ENCODE peak calls at places on chromosomes 12 and 14, in four cellular contexts. L is HL-60, J is cerebellar cortex, W is NCI-H510A treated with DMSO at 0.1 percent for 48 hours. R is an unnamed sample.

GRCh38 chr12:74440469-74440868 is 97.2 kb upstream of the ATXN7L3B start:
- DNase-seq in J (no peak), W (no peak), L (no peak), R (no peak)

GRCh38 chr14:69988979-69989378 is 109.8 kb downstream of the SMOC1 start:
- DNase-seq in L (no peak), J (no peak), W (no peak), R (no peak)

GRCh38 chr14:23366163-23366921 is 1.4 kb upstream of the EFS start:
- DNase-seq in J (peak; percentile 30), L (no peak), W (no peak), R (no peak)

GRCh38 chr12:6541371-6542165 is 7.3 kb downstream of the GAPDH start:
- DNase-seq in W (no peak), L (no peak), J (no peak), R (no peak)

GRCh38 chr12:52229836-52230343 is 3.2 kb upstream of the KRT7 start:
- DNase-seq in J (no peak), W (no peak), L (no peak), R (no peak)

GRCh38 chr12:65634626-65635331 is 189.5 kb upstream of the HMGA2 start:
- DNase-seq in L (no peak), W (no peak), J (no peak), R (peak; percentile 53)

GRCh38 chr12:113667095-113667494 is 195.4 kb upstream of the LHX5 start:
- DNase-seq in W (no peak), J (no peak), L (no peak), R (no peak)

GRCh38 chr12:108381793-108382436 is 42.8 kb upstream of the CMKLR1 start:
- DNase-seq in L (no peak), J (peak; percentile 69), W (no peak), R (no peak)

GRCh38 chr14:105465209-105466031 is 9.2 kb upstream of the CRIP2 start:
- DNase-seq in W (no peak), L (no peak), J (no peak), R (no peak)

GRCh38 chr12:39240573-39240972 is 202.3 kb downstream of the KIF21A start:
- DNase-seq in W (no peak), J (no peak), L (no peak), R (no peak)

GRCh38 chr12:14892726-14893442 is 7.2 kb upstream of the MGP start:
- DNase-seq in J (no peak), W (no peak), L (no peak), R (no peak)

GRCh38 chr14:74516451-74517155 is 23.0 kb downstream of the ISCA2 start:
- DNase-seq in J (no peak), L (no peak), W (no peak), R (no peak)

GRCh38 chr12:121590476-121591143 is 9.8 kb upstream of the KDM2B start:
- DNase-seq in J (no peak), W (no peak), L (no peak), R (no peak)

GRCh38 chr12:67726868-67727267 is 78.3 kb downstream of the DYRK2 start:
- DNase-seq in J (no peak), W (no peak), L (no peak), R (no peak)